ENCODE peak calls at places on chromosome 2, in five cellular contexts. One of them, this sample, is unnamed.

GRCh38 chr2:98801930-98802329 is 71.0 kb upstream of the MGAT4A start:
- DNase-seq in heart right ventricle: no peak
- DNase-seq in effector CD4-positive, alpha-beta T cell: no peak
- DNase-seq in AG10803: no peak
- DNase-seq in posterior cingulate gyrus: no peak
- DNase-seq in this sample: no peak

GRCh38 chr2:163877316-163877715 is 141.5 kb upstream of the FIGN start:
- DNase-seq in effector CD4-positive, alpha-beta T cell: no peak
- DNase-seq in heart right ventricle: no peak
- DNase-seq in posterior cingulate gyrus: no peak
- DNase-seq in AG10803: peak
- DNase-seq in this sample: no peak

GRCh38 chr2:152336103-152336853 is 1.3 kb downstream of the FMNL2 start:
- DNase-seq in posterior cingulate gyrus: peak
- DNase-seq in heart right ventricle: peak
- DNase-seq in effector CD4-positive, alpha-beta T cell: no peak
- DNase-seq in AG10803: peak
- DNase-seq in this sample: peak

GRCh38 chr2:178363252-178363651 is 87.7 kb downstream of the PRKRA start:
- DNase-seq in AG10803: peak
- DNase-seq in posterior cingulate gyrus: no peak
- DNase-seq in heart right ventricle: no peak
- DNase-seq in effector CD4-positive, alpha-beta T cell: no peak
- DNase-seq in this sample: no peak

GRCh38 chr2:151826737-151827157 is 1.5 kb downstream of the ARL5A start:
- DNase-seq in posterior cingulate gyrus: no peak
- DNase-seq in effector CD4-positive, alpha-beta T cell: no peak
- DNase-seq in heart right ventricle: no peak
- DNase-seq in AG10803: peak
- DNase-seq in this sample: no peak

GRCh38 chr2:239009001-239009961 is 161.4 kb downstream of the TWIST2 start:
- DNase-seq in posterior cingulate gyrus: peak
- DNase-seq in effector CD4-positive, alpha-beta T cell: no peak
- DNase-seq in AG10803: no peak
- DNase-seq in heart right ventricle: no peak
- DNase-seq in this sample: no peak

GRCh38 chr2:28294451-28294850 is 98.2 kb upstream of the FOSL2 start:
- DNase-seq in posterior cingulate gyrus: no peak
- DNase-seq in effector CD4-positive, alpha-beta T cell: no peak
- DNase-seq in heart right ventricle: no peak
- DNase-seq in AG10803: no peak
- DNase-seq in this sample: no peak

GRCh38 chr2:62725712-62726055 is 20.2 kb downstream of the EHBP1 start:
- DNase-seq in heart right ventricle: no peak
- DNase-seq in AG10803: no peak
- DNase-seq in posterior cingulate gyrus: no peak
- DNase-seq in effector CD4-positive, alpha-beta T cell: no peak
- DNase-seq in this sample: no peak

GRCh38 chr2:33451214-33451613 is 25.2 kb upstream of the RASGRP3 start:
- DNase-seq in heart right ventricle: no peak
- DNase-seq in effector CD4-positive, alpha-beta T cell: no peak
- DNase-seq in posterior cingulate gyrus: no peak
- DNase-seq in AG10803: no peak
- DNase-seq in this sample: no peak

GRCh38 chr2:226475650-226476049 is 324.0 kb downstream of the IRS1 start:
- DNase-seq in posterior cingulate gyrus: no peak
- DNase-seq in effector CD4-positive, alpha-beta T cell: no peak
- DNase-seq in AG10803: peak
- DNase-seq in heart right ventricle: no peak
- DNase-seq in this sample: no peak